ENCODE peak calls at places on chromosomes 3 and 15, in seven cellular contexts. M is SW 1271, W is fibroblast of lung, G is H9, J is dorsolateral prefrontal cortex, R is HFFc6, V is neural crest cell. A is an unnamed sample.
A peak's percentile ranks its signal among the peaks of the same experiment; 100 is the strongest.

GRCh38 chr15:52440414-52440813 is 88.3 kb downstream of the MYO5A start:
- DNase-seq in J (no peak), G (no peak), V (no peak), R (no peak), M (no peak), W (no peak), A (no peak)

GRCh38 chr3:123802007-123802630 is 82.0 kb downstream of the MYLK start:
- DNase-seq in G (no peak), J (no peak), M (no peak), W (no peak), V (no peak), R (no peak), A (no peak)

GRCh38 chr3:36124118-36124796 is 256.0 kb upstream of the STAC start:
- DNase-seq in V (peak; percentile 6), R (no peak), G (peak; percentile 72), J (no peak), W (peak; percentile 5), M (no peak), A (no peak)

GRCh38 chr3:65732060-65732933 is 306.4 kb downstream of the MAGI1 start:
- DNase-seq in J (peak; percentile 37), W (peak; percentile 71), G (no peak), R (peak; percentile 69), M (peak; percentile 6), V (peak; percentile 18), A (peak; percentile 83)

GRCh38 chr3:178436773-178437172 is 99.5 kb upstream of the KCNMB2 start:
- DNase-seq in M (no peak), V (no peak), R (peak; percentile 37), W (peak; percentile 73), J (no peak), G (no peak), A (peak; percentile 43)

GRCh38 chr3:37054370-37054769 is 61.1 kb downstream of the MLH1 start:
- DNase-seq in R (peak; percentile 61), V (no peak), W (peak; percentile 74), G (no peak), J (no peak), M (no peak), A (no peak)

GRCh38 chr3:43287514-43287913 is 1.2 kb downstream of the SNRK start:
- DNase-seq in M (no peak), J (no peak), R (no peak), V (no peak), W (peak; percentile 14), G (no peak), A (no peak)

GRCh38 chr3:109772520-109772919 is 435.2 kb upstream of the DPPA4 start:
- DNase-seq in W (peak; percentile 11), G (no peak), V (no peak), R (no peak), J (no peak), M (no peak), A (no peak)

GRCh38 chr3:189316296-189317019 is 144.7 kb downstream of the TPRG1 start:
- DNase-seq in J (no peak), R (no peak), W (no peak), M (no peak), V (no peak), G (peak; percentile 38), A (no peak)

GRCh38 chr15:64895285-64896065 is 16.2 kb upstream of the ANKDD1A start:
- DNase-seq in R (peak; percentile 25), W (peak; percentile 69), M (no peak), G (no peak), V (no peak), J (no peak), A (peak; percentile 36)

GRCh38 chr3:14780927-14781507 is 37.7 kb upstream of the FGD5 start:
- DNase-seq in G (peak; percentile 90), J (no peak), R (peak; percentile 35), V (peak; percentile 44), M (no peak), W (peak; percentile 64), A (no peak)

GRCh38 chr15:101328001-101328400 is 33.0 kb upstream of the SNRPA1 start:
- DNase-seq in J (no peak), M (no peak), R (no peak), G (no peak), V (no peak), W (no peak), A (no peak)

GRCh38 chr3:114455432-114455831 is 161.6 kb downstream of the TIGIT start:
- DNase-seq in J (no peak), V (no peak), R (no peak), W (no peak), M (no peak), G (no peak), A (no peak)

GRCh38 chr3:110727056-110727455 is 344.6 kb upstream of the NECTIN3 start:
- DNase-seq in J (no peak), V (no peak), R (no peak), W (no peak), G (no peak), M (no peak), A (no peak)

GRCh38 chr15:99123706-99124451 is 19.0 kb downstream of the SYNM start:
- DNase-seq in G (peak; percentile 62), J (peak; percentile 42), R (peak; percentile 99), V (no peak), M (peak; percentile 94), W (peak; percentile 96), A (peak; percentile 81)

GRCh38 chr3:153072856-153073255 is 89.2 kb upstream of the RAP2B start:
- DNase-seq in V (no peak), J (no peak), R (no peak), M (no peak), W (no peak), G (no peak), A (no peak)

GRCh38 chr15:58383876-58384275 is 47.9 kb upstream of the LIPC start:
- DNase-seq in V (no peak), M (no peak), R (no peak), G (peak; percentile 63), W (no peak), J (no peak), A (no peak)

GRCh38 chr3:151556591-151556990 is 95.7 kb upstream of the IGSF10 start:
- DNase-seq in R (no peak), W (no peak), J (no peak), V (no peak), G (no peak), M (no peak), A (no peak)

GRCh38 chr3:134049676-134050075 is 20.0 kb upstream of the SLCO2A1 start:
- DNase-seq in W (no peak), J (no peak), G (no peak), M (no peak), R (no peak), V (no peak), A (no peak)

GRCh38 chr3:46358466-46358865 is 4.6 kb downstream of the CCR2 start:
- DNase-seq in W (no peak), M (no peak), J (no peak), G (no peak), R (no peak), V (no peak), A (no peak)

GRCh38 chr3:186807231-186807630 is 949 bp upstream of the RFC4 start:
- DNase-seq in J (no peak), R (no peak), G (no peak), W (no peak), M (no peak), V (no peak), A (no peak)

GRCh38 chr3:149771652-149772271 is 19.5 kb upstream of the COMMD2 start:
- DNase-seq in G (peak; percentile 64), W (peak; percentile 47), M (no peak), J (peak; percentile 23), V (peak; percentile 71), R (peak; percentile 15), A (no peak)

GRCh38 chr15:96306321-96306720 is 24.2 kb upstream of the NR2F2 start:
- DNase-seq in W (no peak), V (no peak), M (no peak), R (no peak), J (no peak), G (no peak), A (no peak)

GRCh38 chr3:161142486-161142885 is 37.3 kb upstream of the B3GALNT1 start:
- DNase-seq in G (no peak), R (no peak), V (no peak), J (no peak), M (no peak), W (peak; percentile 57), A (no peak)

GRCh38 chr3:170608475-170608874 is 22.6 kb upstream of the SLC7A14 start:
- DNase-seq in M (no peak), W (no peak), V (no peak), R (no peak), J (no peak), G (no peak), A (no peak)

GRCh38 chr3:124768812-124769211 is 38.6 kb downstream of the UMPS start:
- DNase-seq in W (no peak), J (no peak), V (no peak), M (no peak), G (no peak), R (no peak), A (no peak)